ENCODE peak calls at places on chromosomes 6 and 20, in four cellular contexts. J is K562, O is GM12878, W is HepG2. S is an unnamed sample.

GRCh38 chr6:170203212-170203611 is 87.7 kb downstream of the DLL1 start:
- DNase-seq in J (no peak), O (no peak), W (no peak), S (no peak)

GRCh38 chr6:30061766-30062458 is 847 bp downstream of the POLR1H start:
- DNase-seq in J (no peak), O (no peak), W (no peak), S (no peak)

GRCh38 chr20:35578469-35578868 is 36.6 kb downstream of the ERGIC3 start:
- DNase-seq in J (no peak), O (no peak), W (peak), S (no peak)

GRCh38 chr6:117624869-117625481 is 22.7 kb upstream of the GOPC start:
- DNase-seq in J (no peak), O (no peak), W (no peak), S (no peak)

GRCh38 chr6:166922937-166923336 is 33.4 kb downstream of the RNASET2 start:
- DNase-seq in J (no peak), O (no peak), W (no peak), S (no peak)

GRCh38 chr20:52434041-52434425 is 242.5 kb upstream of the ZFP64 start:
- DNase-seq in J (no peak), O (no peak), W (no peak), S (no peak)

GRCh38 chr20:48615871-48616270 is 211.9 kb downstream of the PREX1 start:
- DNase-seq in J (no peak), O (no peak), W (no peak), S (no peak)

GRCh38 chr6:156862711-156863110 is 85.5 kb downstream of the ARID1B start:
- DNase-seq in J (no peak), O (no peak), W (no peak), S (no peak)

GRCh38 chr6:112298816-112299281 is 44.5 kb upstream of the LAMA4 start:
- DNase-seq in J (no peak), O (no peak), W (no peak), S (peak)

GRCh38 chr6:135962731-135963130 is 111.2 kb downstream of the PDE7B start:
- DNase-seq in J (no peak), O (no peak), W (no peak), S (no peak)

GRCh38 chr6:56490994-56491393 is 151.7 kb downstream of the DST start:
- DNase-seq in J (no peak), O (no peak), W (no peak), S (no peak)

GRCh38 chr6:26223213-26223612 is 136.0 kb downstream of the HFE start:
- DNase-seq in J (no peak), O (no peak), W (no peak), S (peak)

GRCh38 chr6:89120371-89120770 is 2.5 kb upstream of the SRSF12 start:
- DNase-seq in J (no peak), O (no peak), W (no peak), S (peak)

GRCh38 chr20:48406462-48407235 is 421.1 kb downstream of the PREX1 start:
- DNase-seq in J (no peak), O (no peak), W (no peak), S (no peak)

GRCh38 chr6:12882761-12883290 is 166.3 kb downstream of the PHACTR1 start:
- DNase-seq in J (no peak), O (no peak), W (no peak), S (no peak)

GRCh38 chr20:50655325-50655880 is 35.9 kb downstream of the RIPOR3 start:
- DNase-seq in J (no peak), O (no peak), W (no peak), S (no peak)

GRCh38 chr6:44161997-44162338 is 3.3 kb downstream of the CAPN11 start:
- DNase-seq in J (peak), O (no peak), W (no peak), S (no peak)

GRCh38 chr20:41889871-41890224 is 271.7 kb upstream of the CHD6 start:
- DNase-seq in J (no peak), O (no peak), W (no peak), S (no peak)

GRCh38 chr6:71082033-71082620 is 125.3 kb upstream of the B3GAT2 start:
- DNase-seq in J (no peak), O (no peak), W (no peak), S (no peak)

GRCh38 chr20:35368616-35369423 is 43.0 kb downstream of the UQCC1 start:
- DNase-seq in J (no peak), O (no peak), W (no peak), S (no peak)

GRCh38 chr6:89818977-89819335 is 638 bp downstream of the MDN1 start:
- DNase-seq in J (no peak), O (no peak), W (peak), S (no peak)

GRCh38 chr6:45864651-45865050 is 151.0 kb downstream of the CLIC5 start:
- DNase-seq in J (no peak), O (no peak), W (no peak), S (no peak)

GRCh38 chr20:63003546-63003945 is 3.2 kb downstream of the BHLHE23 start:
- DNase-seq in J (no peak), O (no peak), W (no peak), S (no peak)

GRCh38 chr20:63005862-63006564 is 751 bp downstream of the BHLHE23 start:
- DNase-seq in J (no peak), O (no peak), W (no peak), S (no peak)

GRCh38 chr20:63005240-63005861 is 1.4 kb downstream of the BHLHE23 start:
- DNase-seq in J (no peak), O (no peak), W (no peak), S (no peak)

GRCh38 chr20:63006611-63007471 is at the start of gene BHLHE23:
- DNase-seq in J (no peak), O (no peak), W (no peak), S (no peak)

GRCh38 chr20:63004607-63005211 is 2.1 kb downstream of the BHLHE23 start:
- DNase-seq in J (no peak), O (no peak), W (no peak), S (no peak)
- TF ChIP-seq MYC in J (no peak), O (no peak), W (no peak), S (no peak)

DNA sequence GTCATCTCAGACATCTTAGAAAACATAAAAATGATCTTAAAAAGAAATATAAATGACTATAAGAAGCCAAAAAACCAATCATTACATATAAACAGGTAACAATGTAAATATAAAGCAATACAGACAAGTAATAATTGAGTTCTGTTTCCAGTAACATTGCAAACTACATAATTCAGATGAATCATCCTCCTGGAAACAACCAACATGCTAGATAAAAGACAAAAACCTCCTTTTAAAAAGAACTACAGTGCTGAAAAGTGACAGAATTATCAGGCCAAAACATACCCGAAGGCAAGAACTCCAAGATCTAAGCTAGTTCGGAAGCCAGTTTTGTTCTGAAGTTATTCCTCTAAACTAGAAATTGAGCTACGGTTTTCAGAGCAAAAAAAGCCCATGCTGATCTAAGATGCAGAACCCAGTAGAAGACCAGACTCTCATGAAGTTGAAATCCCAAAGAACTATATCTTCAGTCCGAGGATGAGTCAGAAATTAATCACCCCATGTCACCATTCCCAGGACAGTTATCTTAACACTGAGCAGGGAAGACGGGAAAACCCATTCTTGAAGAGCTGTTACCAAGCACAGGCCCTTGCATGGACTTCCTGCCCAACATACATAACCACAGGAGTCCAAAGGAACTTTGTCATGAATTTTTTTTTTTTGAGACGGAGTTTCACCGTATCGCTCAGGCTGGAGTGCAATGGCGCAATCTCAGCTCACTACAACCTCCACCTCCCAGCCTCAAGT is 9.8 kb downstream of the PGM3 start:
- DNase-seq in J (no peak), O (no peak), W (no peak), S (no peak)
- TF ChIP-seq SMC3 in J (no peak), O (no peak), W (no peak), S (no peak)

GRCh38 chr6:113755449-113756289 is 101.5 kb upstream of the MARCKS start:
- DNase-seq in J (no peak), O (peak), W (no peak), S (no peak)
- TF ChIP-seq MYC in J (no peak), O (no peak), W (no peak), S (no peak)

GRCh38 chr6:165913676-165914570 is 250.9 kb upstream of the PDE10A start:
- DNase-seq in J (no peak), O (no peak), W (no peak), S (peak)
- TF ChIP-seq SMC3 in J (no peak), O (no peak), W (no peak), S (no peak)

GRCh38 chr6:79385333-79385732 is 150.9 kb upstream of the HMGN3 start:
- DNase-seq in J (no peak), O (no peak), W (no peak), S (no peak)

GRCh38 chr6:79391511-79391910 is 145.7 kb downstream of the LCA5 start:
- DNase-seq in J (no peak), O (no peak), W (no peak), S (no peak)

GRCh38 chr6:79384845-79385244 is 150.4 kb upstream of the HMGN3 start:
- DNase-seq in J (no peak), O (no peak), W (no peak), S (no peak)

DNA sequence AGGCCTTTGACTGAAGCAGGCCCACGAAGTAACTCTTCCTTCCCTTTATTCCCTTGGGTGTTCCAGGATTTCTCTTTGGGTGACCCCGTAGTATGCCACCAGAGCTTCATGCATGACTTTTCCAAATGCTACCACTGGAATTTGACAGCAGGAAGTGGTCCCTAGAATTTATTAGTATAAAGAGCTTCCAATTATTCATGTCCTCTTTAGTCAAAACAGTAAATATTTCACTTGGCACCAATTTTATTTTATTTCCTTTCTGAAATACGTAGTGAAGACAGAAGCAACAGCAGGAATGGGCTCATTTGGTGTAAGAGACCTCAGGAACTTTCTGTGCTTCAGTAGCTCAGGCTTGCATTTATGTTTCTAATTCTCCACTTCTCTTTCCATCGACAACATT is 151.3 kb downstream of the LCA5 start:
- DNase-seq in J (no peak), O (no peak), W (no peak), S (no peak)
- TF ChIP-seq MYC in J (no peak), O (no peak), W (no peak), S (no peak)

DNA sequence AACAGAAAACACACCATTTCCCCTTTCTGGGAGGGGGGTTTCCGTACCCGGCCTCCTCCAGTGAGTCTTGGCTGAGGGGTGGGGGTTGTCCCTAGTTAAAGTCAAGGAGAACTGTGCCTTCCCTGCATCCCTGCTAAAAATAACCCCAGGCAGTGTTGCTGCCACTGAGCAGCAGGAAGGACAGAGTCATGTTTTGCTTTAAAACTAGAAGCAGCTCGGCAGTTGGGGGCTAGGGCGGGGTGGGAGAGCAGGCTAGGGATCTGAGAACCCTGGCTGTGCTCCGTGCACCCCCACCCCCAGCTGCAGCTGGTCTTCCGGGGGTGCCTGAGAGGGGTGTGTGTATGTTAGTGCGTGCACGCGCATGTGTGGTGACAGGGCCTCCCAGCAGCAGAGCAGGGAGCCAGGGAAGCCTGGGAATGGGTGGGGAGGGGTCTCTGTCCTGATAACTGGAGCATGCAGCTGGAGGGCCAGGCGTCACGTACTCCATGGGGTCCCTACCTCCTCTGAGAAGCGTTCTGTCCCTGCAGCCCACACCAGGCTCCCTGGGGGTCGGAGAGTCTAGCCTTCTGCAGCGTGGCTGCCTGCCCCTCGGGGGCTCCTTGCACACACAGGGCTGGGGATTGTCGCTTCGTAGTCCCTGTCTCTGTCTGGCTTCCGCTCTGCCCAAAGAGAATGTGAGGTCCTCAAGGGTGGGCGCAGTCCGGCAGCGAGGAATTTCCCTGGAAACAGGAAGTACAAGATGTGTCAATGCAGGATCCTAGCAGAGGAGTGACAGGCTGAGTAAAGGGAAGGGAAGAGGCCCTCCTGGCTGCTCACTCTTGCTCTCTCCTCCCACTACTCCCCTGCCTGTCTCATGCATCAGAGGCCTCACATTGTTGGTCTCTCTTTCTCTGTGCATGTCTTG is 16.8 kb upstream of the ARMC12 start:
- DNase-seq in J (peak), O (peak), W (no peak), S (no peak)
- TF ChIP-seq SMC3 in J (no peak), O (peak), W (no peak), S (no peak)

GRCh38 chr6:116410945-116411623 is 40.3 kb downstream of the DSE start:
- DNase-seq in J (no peak), O (no peak), W (no peak), S (no peak)
- TF ChIP-seq MYC in J (no peak), O (no peak), W (no peak), S (no peak)

DNA sequence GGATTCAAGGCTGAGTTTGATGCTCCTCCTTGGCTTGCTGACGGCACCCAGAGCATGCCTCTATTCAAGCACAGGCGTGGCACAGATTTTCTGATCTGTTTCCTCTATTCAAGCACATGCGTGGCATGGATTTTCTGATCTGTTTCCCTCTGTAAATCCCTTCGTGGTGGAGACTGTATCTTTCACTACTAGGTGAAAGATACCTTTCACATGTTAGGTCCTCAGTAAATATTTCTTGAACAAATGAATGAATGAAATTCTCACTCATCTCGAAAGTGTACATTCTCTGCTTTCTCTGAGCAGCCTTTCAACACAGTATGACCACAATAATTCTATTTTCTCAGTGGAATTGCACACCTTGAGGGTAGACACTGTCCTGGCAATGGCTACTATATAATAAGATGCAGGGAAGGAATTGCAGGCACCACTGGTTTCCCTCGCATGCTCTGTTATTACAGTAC is 72.6 kb upstream of the F13A1 start:
- DNase-seq in J (no peak), O (no peak), W (no peak), S (no peak)
- TF ChIP-seq SMC3 in J (no peak), O (no peak), W (no peak), S (no peak)

GRCh38 chr20:1619861-1620444 is at the start of gene SIRPB1:
- DNase-seq in J (peak), O (no peak), W (peak), S (no peak)
- TF ChIP-seq MYC in J (no peak), O (no peak), W (no peak), S (no peak)